ENCODE peak calls at places on chromosomes 16 and 17, in six cellular contexts. P is ovary, M is left ventricle myocardium inferior, C is Calu3, O is GM20000, X is Caco-2. V is an unnamed sample.

GRCh38 chr16:51137097-51137496 is 14.0 kb downstream of the SALL1 start:
- DNase-seq in P (no peak), X (no peak), O (no peak), M (no peak), C (no peak), V (no peak)

GRCh38 chr16:84832488-84833141 is 12.8 kb downstream of the CRISPLD2 start:
- DNase-seq in P (peak), X (no peak), M (peak), C (no peak), O (no peak), V (no peak)

GRCh38 chr16:65904361-65904760 is 462.1 kb upstream of the CDH5 start:
- DNase-seq in C (no peak), X (no peak), O (no peak), P (no peak), M (no peak), V (no peak)

GRCh38 chr17:77802811-77803220 is 155.7 kb upstream of the TNRC6C start:
- DNase-seq in O (no peak), M (no peak), P (no peak), C (no peak), X (no peak), V (no peak)

GRCh38 chr16:88785106-88785924 is at the start of gene PIEZO1:
- DNase-seq in P (peak), O (peak), X (peak), M (peak), C (peak), V (peak)

GRCh38 chr17:67390646-67391480 is 13.8 kb downstream of the PITPNC1 start:
- DNase-seq in P (no peak), X (no peak), C (peak), O (peak), M (no peak), V (peak)

GRCh38 chr16:53094013-53094630 is 39.3 kb downstream of the CHD9 start:
- DNase-seq in X (no peak), C (peak), O (peak), P (no peak), M (peak), V (peak)

GRCh38 chr17:57997085-57997809 is 9.2 kb upstream of the VEZF1 start:
- DNase-seq in X (no peak), O (no peak), M (no peak), C (no peak), P (no peak), V (no peak)

GRCh38 chr16:25228372-25228771 is 11.6 kb downstream of the AQP8 start:
- DNase-seq in C (no peak), P (no peak), X (no peak), M (no peak), O (no peak), V (no peak)

GRCh38 chr17:31054761-31055160 is 40.0 kb upstream of the NF1 start:
- DNase-seq in M (no peak), O (no peak), X (no peak), P (no peak), C (no peak), V (no peak)

GRCh38 chr16:13519871-13520270 is 400.1 kb upstream of the ERCC4 start:
- DNase-seq in C (no peak), O (no peak), P (no peak), X (no peak), M (no peak), V (no peak)

GRCh38 chr17:18182978-18183333 is 672 bp upstream of the ALKBH5 start:
- DNase-seq in O (peak), P (peak), C (peak), M (peak), X (peak), V (peak)

GRCh38 chr16:55534773-55535172 is 25.9 kb downstream of the LPCAT2 start:
- DNase-seq in P (no peak), M (no peak), X (no peak), C (no peak), O (no peak), V (peak)

GRCh38 chr16:19837331-19837943 is 47.2 kb downstream of the GPRC5B start:
- DNase-seq in C (no peak), M (no peak), X (no peak), O (no peak), P (no peak), V (no peak)

GRCh38 chr17:83198366-83199341 is 119.2 kb downstream of the METRNL start:
- DNase-seq in O (no peak), P (no peak), C (no peak), X (peak), M (peak), V (no peak)

GRCh38 chr16:49617710-49618330 is 238.1 kb downstream of the ZNF423 start:
- DNase-seq in P (no peak), X (no peak), C (no peak), M (no peak), O (no peak), V (no peak)

GRCh38 chr17:80504671-80505413 is 28.4 kb upstream of the NPTX1 start:
- DNase-seq in O (no peak), X (no peak), M (no peak), C (no peak), P (no peak), V (no peak)

V was measured in epithelial cell of esophagus.